ENCODE peak calls at places on chromosome 12, in eight cellular contexts. One of them, this sample, is unnamed.
A peak's percentile ranks its signal among the peaks of the same experiment; 100 is the strongest.

GRCh38 chr12:107560194-107560905 is 125.2 kb upstream of the PWP1 start:
- DNase-seq in H7: peak; percentile 67
- DNase-seq in K562: no peak
- DNase-seq in adipocyte: no peak
- DNase-seq in suprapubic skin: no peak
- DNase-seq in GM23338: peak; percentile 70
- DNase-seq in transverse colon: no peak
- DNase-seq in AG04450: no peak
- DNase-seq in this sample: peak; percentile 10

GRCh38 chr12:81015510-81015909 is 62.4 kb upstream of the ACSS3 start:
- DNase-seq in transverse colon: no peak
- DNase-seq in K562: no peak
- DNase-seq in GM23338: no peak
- DNase-seq in AG04450: no peak
- DNase-seq in H7: no peak
- DNase-seq in adipocyte: no peak
- DNase-seq in suprapubic skin: no peak
- DNase-seq in this sample: no peak

GRCh38 chr12:95613021-95613420 is 61.7 kb upstream of the USP44 start:
- DNase-seq in adipocyte: no peak
- DNase-seq in GM23338: no peak
- DNase-seq in AG04450: no peak
- DNase-seq in K562: no peak
- DNase-seq in H7: no peak
- DNase-seq in suprapubic skin: no peak
- DNase-seq in transverse colon: no peak
- DNase-seq in this sample: no peak

GRCh38 chr12:58933068-58933681 is 12.9 kb upstream of the LRIG3 start:
- DNase-seq in H7: no peak
- DNase-seq in AG04450: no peak
- DNase-seq in transverse colon: no peak
- DNase-seq in suprapubic skin: no peak
- DNase-seq in GM23338: peak; percentile 34
- DNase-seq in adipocyte: no peak
- DNase-seq in K562: no peak
- DNase-seq in this sample: peak; percentile 33

GRCh38 chr12:42485823-42486222 is 103.7 kb downstream of the PRICKLE1 start:
- DNase-seq in suprapubic skin: no peak
- DNase-seq in H7: peak; percentile 69
- DNase-seq in GM23338: peak; percentile 85
- DNase-seq in adipocyte: no peak
- DNase-seq in transverse colon: no peak
- DNase-seq in K562: no peak
- DNase-seq in AG04450: no peak
- DNase-seq in this sample: no peak

GRCh38 chr12:87020071-87020470 is 763.9 kb upstream of the MGAT4C start:
- DNase-seq in H7: no peak
- DNase-seq in adipocyte: no peak
- DNase-seq in suprapubic skin: no peak
- DNase-seq in K562: no peak
- DNase-seq in AG04450: no peak
- DNase-seq in transverse colon: no peak
- DNase-seq in GM23338: no peak
- DNase-seq in this sample: no peak

GRCh38 chr12:2194571-2194970 is 141.8 kb downstream of the CACNA1C start:
- DNase-seq in transverse colon: no peak
- DNase-seq in K562: no peak
- DNase-seq in H7: no peak
- DNase-seq in suprapubic skin: no peak
- DNase-seq in GM23338: no peak
- DNase-seq in AG04450: no peak
- DNase-seq in adipocyte: no peak
- DNase-seq in this sample: no peak

GRCh38 chr12:120532701-120533238 is 1.4 kb upstream of the RNF10 start:
- DNase-seq in transverse colon: no peak
- DNase-seq in H7: no peak
- DNase-seq in suprapubic skin: no peak
- DNase-seq in K562: no peak
- DNase-seq in adipocyte: no peak
- DNase-seq in AG04450: no peak
- DNase-seq in GM23338: no peak
- DNase-seq in this sample: no peak

GRCh38 chr12:101459642-101460346 is 15.3 kb upstream of the SPIC start:
- DNase-seq in transverse colon: peak; percentile 69
- DNase-seq in H7: peak; percentile 26
- DNase-seq in suprapubic skin: no peak
- DNase-seq in K562: no peak
- DNase-seq in GM23338: peak; percentile 1
- DNase-seq in AG04450: no peak
- DNase-seq in adipocyte: peak; percentile 86
- DNase-seq in this sample: peak; percentile 25

GRCh38 chr12:75481774-75482173 is 1.2 kb downstream of the GLIPR1 start:
- DNase-seq in AG04450: no peak
- DNase-seq in GM23338: no peak
- DNase-seq in adipocyte: peak; percentile 60
- DNase-seq in K562: no peak
- DNase-seq in suprapubic skin: no peak
- DNase-seq in transverse colon: peak; percentile 13
- DNase-seq in H7: no peak
- DNase-seq in this sample: no peak

GRCh38 chr12:114447274-114447716 is 41.4 kb upstream of the TBX5 start:
- DNase-seq in adipocyte: no peak
- DNase-seq in suprapubic skin: no peak
- DNase-seq in AG04450: no peak
- DNase-seq in H7: peak; percentile 82
- DNase-seq in K562: no peak
- DNase-seq in GM23338: peak; percentile 56
- DNase-seq in transverse colon: no peak
- DNase-seq in this sample: no peak

GRCh38 chr12:53538209-53538689 is 31.0 kb upstream of the NPFF start:
- DNase-seq in K562: no peak
- DNase-seq in GM23338: no peak
- DNase-seq in suprapubic skin: no peak
- DNase-seq in adipocyte: peak; percentile 73
- DNase-seq in AG04450: no peak
- DNase-seq in H7: no peak
- DNase-seq in transverse colon: peak; percentile 48
- DNase-seq in this sample: no peak

GRCh38 chr12:113056631-113057488 is at the start of gene DTX1:
- DNase-seq in AG04450: no peak
- DNase-seq in transverse colon: no peak
- DNase-seq in K562: no peak
- DNase-seq in suprapubic skin: no peak
- DNase-seq in H7: peak; percentile 89
- DNase-seq in adipocyte: peak; percentile 38
- DNase-seq in GM23338: peak; percentile 48
- DNase-seq in this sample: peak; percentile 42

GRCh38 chr12:96190403-96191170 is 3.6 kb upstream of the ELK3 start:
- DNase-seq in suprapubic skin: no peak
- DNase-seq in H7: no peak
- DNase-seq in K562: no peak
- DNase-seq in transverse colon: no peak
- DNase-seq in adipocyte: no peak
- DNase-seq in GM23338: no peak
- DNase-seq in AG04450: no peak
- DNase-seq in this sample: no peak

GRCh38 chr12:29310899-29311298 is 70.1 kb downstream of the ERGIC2 start:
- DNase-seq in adipocyte: no peak
- DNase-seq in suprapubic skin: no peak
- DNase-seq in K562: no peak
- DNase-seq in GM23338: no peak
- DNase-seq in H7: no peak
- DNase-seq in transverse colon: no peak
- DNase-seq in AG04450: no peak
- DNase-seq in this sample: no peak

GRCh38 chr12:47415054-47415453 is 290.8 kb downstream of the RPAP3 start:
- DNase-seq in AG04450: no peak
- DNase-seq in suprapubic skin: no peak
- DNase-seq in H7: no peak
- DNase-seq in transverse colon: no peak
- DNase-seq in K562: no peak
- DNase-seq in adipocyte: no peak
- DNase-seq in GM23338: no peak
- DNase-seq in this sample: no peak

GRCh38 chr12:57832966-57833365 is 13.6 kb downstream of the CTDSP2 start:
- DNase-seq in K562: no peak
- DNase-seq in adipocyte: peak; percentile 29
- DNase-seq in transverse colon: no peak
- DNase-seq in AG04450: no peak
- DNase-seq in suprapubic skin: no peak
- DNase-seq in H7: no peak
- DNase-seq in GM23338: peak; percentile 22
- DNase-seq in this sample: no peak

GRCh38 chr12:12845794-12846243 is 32.7 kb downstream of the DDX47 start:
- DNase-seq in suprapubic skin: no peak
- DNase-seq in GM23338: no peak
- DNase-seq in adipocyte: no peak
- DNase-seq in transverse colon: no peak
- DNase-seq in K562: no peak
- DNase-seq in AG04450: no peak
- DNase-seq in H7: no peak
- DNase-seq in this sample: no peak

GRCh38 chr12:109447482-109447881 is 29.6 kb downstream of the KCTD10 start:
- DNase-seq in suprapubic skin: no peak
- DNase-seq in K562: no peak
- DNase-seq in GM23338: no peak
- DNase-seq in adipocyte: no peak
- DNase-seq in transverse colon: peak; percentile 20
- DNase-seq in AG04450: no peak
- DNase-seq in H7: no peak
- DNase-seq in this sample: no peak

GRCh38 chr12:26239508-26240328 is 44.3 kb downstream of the SSPN start:
- DNase-seq in K562: no peak
- DNase-seq in GM23338: no peak
- DNase-seq in adipocyte: peak; percentile 81
- DNase-seq in suprapubic skin: peak; percentile 87
- DNase-seq in transverse colon: no peak
- DNase-seq in H7: no peak
- DNase-seq in AG04450: peak; percentile 36
- DNase-seq in this sample: no peak

GRCh38 chr12:131363841-131364425 is 347.0 kb upstream of the SFSWAP start:
- DNase-seq in adipocyte: no peak
- DNase-seq in AG04450: no peak
- DNase-seq in suprapubic skin: peak; percentile 26
- DNase-seq in GM23338: no peak
- DNase-seq in transverse colon: no peak
- DNase-seq in H7: no peak
- DNase-seq in K562: peak; percentile 29
- DNase-seq in this sample: no peak

GRCh38 chr12:56935157-56935556 is 949 bp upstream of the SDR9C7 start:
- DNase-seq in GM23338: no peak
- DNase-seq in adipocyte: no peak
- DNase-seq in suprapubic skin: no peak
- DNase-seq in K562: no peak
- DNase-seq in H7: no peak
- DNase-seq in AG04450: no peak
- DNase-seq in transverse colon: no peak
- DNase-seq in this sample: no peak

GRCh38 chr12:70994217-70994788 is 73.8 kb upstream of the PTPRR start:
- DNase-seq in suprapubic skin: no peak
- DNase-seq in H7: no peak
- DNase-seq in AG04450: no peak
- DNase-seq in adipocyte: peak; percentile 93
- DNase-seq in K562: no peak
- DNase-seq in transverse colon: no peak
- DNase-seq in GM23338: no peak
- DNase-seq in this sample: no peak

GRCh38 chr12:70985850-70986249 is 65.3 kb upstream of the PTPRR start:
- DNase-seq in K562: no peak
- DNase-seq in AG04450: no peak
- DNase-seq in H7: no peak
- DNase-seq in transverse colon: no peak
- DNase-seq in suprapubic skin: no peak
- DNase-seq in GM23338: no peak
- DNase-seq in adipocyte: peak; percentile 84
- DNase-seq in this sample: no peak

GRCh38 chr12:70983692-70984091 is 63.2 kb upstream of the PTPRR start:
- DNase-seq in GM23338: peak; percentile 79
- DNase-seq in H7: peak; percentile 33
- DNase-seq in suprapubic skin: no peak
- DNase-seq in transverse colon: no peak
- DNase-seq in AG04450: no peak
- DNase-seq in K562: no peak
- DNase-seq in adipocyte: no peak
- DNase-seq in this sample: no peak

GRCh38 chr12:70989232-70989631 is 68.7 kb upstream of the PTPRR start:
- DNase-seq in H7: no peak
- DNase-seq in suprapubic skin: no peak
- DNase-seq in K562: no peak
- DNase-seq in AG04450: no peak
- DNase-seq in transverse colon: no peak
- DNase-seq in adipocyte: peak; percentile 71
- DNase-seq in GM23338: no peak
- DNase-seq in this sample: no peak
- H3K27me3 ChIP-seq in H7: no peaks in the 10 kb centered on the region
- H3K27me3 ChIP-seq in suprapubic skin: no peaks in the 10 kb centered on the region
- H3K27me3 ChIP-seq in K562: no peaks in the 10 kb centered on the region
- H3K27me3 ChIP-seq in AG04450: no peaks in the 10 kb centered on the region
- H3K27me3 ChIP-seq in transverse colon: no peaks in the 10 kb centered on the region
- H3K27me3 ChIP-seq in adipocyte: no peaks in the 10 kb centered on the region
- H3K27me3 ChIP-seq in GM23338: no peaks in the 10 kb centered on the region
- H3K27me3 ChIP-seq in this sample: no peaks in the 10 kb centered on the region

DNA sequence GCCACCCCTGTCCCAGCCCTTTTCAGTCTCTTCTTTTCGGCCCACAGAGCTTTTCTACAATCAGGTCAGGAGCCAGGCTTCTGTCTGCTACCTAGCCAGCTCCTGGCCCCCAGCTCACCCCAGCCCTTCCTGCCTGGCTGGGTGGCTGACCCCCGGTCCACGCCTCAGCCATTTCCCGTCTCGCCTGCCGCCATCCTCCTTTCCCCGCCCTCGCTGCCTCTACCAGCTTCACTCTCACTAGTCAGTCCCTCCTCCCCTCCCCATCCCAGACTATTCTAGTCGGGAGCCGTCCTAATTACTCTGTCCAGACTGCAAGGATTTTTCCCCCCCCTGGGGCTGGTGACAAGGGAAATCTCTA is 876 bp downstream of the DHH start:
- DNase-seq in GM23338: peak; percentile 38
- DNase-seq in transverse colon: no peak
- DNase-seq in H7: peak; percentile 81
- DNase-seq in K562: no peak
- DNase-seq in adipocyte: no peak
- DNase-seq in suprapubic skin: no peak
- DNase-seq in AG04450: no peak
- DNase-seq in this sample: no peak
- H3K27me3 ChIP-seq in GM23338: peaks cover 78% of the 10 kb centered on the region
- H3K27me3 ChIP-seq in transverse colon: peaks cover 63% of the 10 kb centered on the region
- H3K27me3 ChIP-seq in H7: peaks cover 72% of the 10 kb centered on the region
- H3K27me3 ChIP-seq in K562: no peaks in the 10 kb centered on the region
- H3K27me3 ChIP-seq in adipocyte: peaks cover 52% of the 10 kb centered on the region
- H3K27me3 ChIP-seq in suprapubic skin: peaks cover 63% of the 10 kb centered on the region
- H3K27me3 ChIP-seq in AG04450: peaks cover 20% of the 10 kb centered on the region
- H3K27me3 ChIP-seq in this sample: peaks cover 23% of the 10 kb centered on the region

GRCh38 chr12:132538336-132539015 is 48.5 kb downstream of the FBRSL1 start:
- DNase-seq in transverse colon: no peak
- DNase-seq in AG04450: no peak
- DNase-seq in K562: peak; percentile 36
- DNase-seq in H7: no peak
- DNase-seq in adipocyte: no peak
- DNase-seq in suprapubic skin: no peak
- DNase-seq in GM23338: no peak
- DNase-seq in this sample: no peak
- H3K27me3 ChIP-seq in transverse colon: no peaks in the 10 kb centered on the region
- H3K27me3 ChIP-seq in AG04450: no peaks in the 10 kb centered on the region
- H3K27me3 ChIP-seq in K562: no peaks in the 10 kb centered on the region
- H3K27me3 ChIP-seq in H7: peaks cover 10% of the 10 kb centered on the region
- H3K27me3 ChIP-seq in adipocyte: no peaks in the 10 kb centered on the region
- H3K27me3 ChIP-seq in suprapubic skin: no peaks in the 10 kb centered on the region
- H3K27me3 ChIP-seq in GM23338: peaks cover 72% of the 10 kb centered on the region
- H3K27me3 ChIP-seq in this sample: no peaks in the 10 kb centered on the region

GRCh38 chr12:6200266-6201198 is at the start of gene CD9:
- DNase-seq in suprapubic skin: no peak
- DNase-seq in H7: peak; percentile 97
- DNase-seq in K562: peak; percentile 87
- DNase-seq in transverse colon: peak; percentile 88
- DNase-seq in AG04450: no peak
- DNase-seq in adipocyte: peak; percentile 79
- DNase-seq in GM23338: peak; percentile 67
- DNase-seq in this sample: peak; percentile 59
- H3K27me3 ChIP-seq in suprapubic skin: no peaks in the 10 kb centered on the region
- H3K27me3 ChIP-seq in H7: peaks cover 2% of the 10 kb centered on the region
- H3K27me3 ChIP-seq in K562: peaks cover 6% of the 10 kb centered on the region
- H3K27me3 ChIP-seq in transverse colon: no peaks in the 10 kb centered on the region
- H3K27me3 ChIP-seq in AG04450: no peaks in the 10 kb centered on the region
- H3K27me3 ChIP-seq in adipocyte: no peaks in the 10 kb centered on the region
- H3K27me3 ChIP-seq in GM23338: peaks cover 10% of the 10 kb centered on the region
- H3K27me3 ChIP-seq in this sample: no peaks in the 10 kb centered on the region